ENCODE peak calls at places on chromosomes 11 and 22, in six cellular contexts. One of them, this sample, is unnamed.

GRCh38 chr11:1041471-1041870 is 5.0 kb upstream of the MUC6 start:
- DNase-seq in HFFc6: no peak
- DNase-seq in SK-N-SH: no peak
- DNase-seq in right lobe of liver: peak; percentile 40
- DNase-seq in HL-60: no peak
- DNase-seq in cardiac muscle cell: no peak
- DNase-seq in this sample: no peak

GRCh38 chr11:17746096-17746495 is 11.5 kb downstream of the KCNC1 start:
- DNase-seq in right lobe of liver: no peak
- DNase-seq in SK-N-SH: no peak
- DNase-seq in cardiac muscle cell: no peak
- DNase-seq in HFFc6: no peak
- DNase-seq in HL-60: no peak
- DNase-seq in this sample: no peak

GRCh38 chr11:112100457-112100856 is 13.8 kb downstream of the SDHD start:
- DNase-seq in HFFc6: peak; percentile 39
- DNase-seq in cardiac muscle cell: no peak
- DNase-seq in right lobe of liver: no peak
- DNase-seq in HL-60: no peak
- DNase-seq in SK-N-SH: no peak
- DNase-seq in this sample: no peak

GRCh38 chr11:2524446-2525165 is 79.8 kb downstream of the KCNQ1 start:
- DNase-seq in cardiac muscle cell: no peak
- DNase-seq in HL-60: no peak
- DNase-seq in SK-N-SH: peak; percentile 41
- DNase-seq in right lobe of liver: no peak
- DNase-seq in HFFc6: no peak
- DNase-seq in this sample: peak; percentile 7

GRCh38 chr11:12239396-12240298 is 129.3 kb downstream of the MICAL2 start:
- DNase-seq in right lobe of liver: no peak
- DNase-seq in cardiac muscle cell: no peak
- DNase-seq in SK-N-SH: no peak
- DNase-seq in HFFc6: no peak
- DNase-seq in HL-60: no peak
- DNase-seq in this sample: no peak

GRCh38 chr11:79377399-79377798 is 63.4 kb downstream of the TENM4 start:
- DNase-seq in right lobe of liver: no peak
- DNase-seq in HL-60: no peak
- DNase-seq in cardiac muscle cell: no peak
- DNase-seq in HFFc6: no peak
- DNase-seq in SK-N-SH: no peak
- DNase-seq in this sample: no peak

GRCh38 chr22:24230911-24231656 is 13.8 kb downstream of the GGT5 start:
- DNase-seq in HFFc6: no peak
- DNase-seq in cardiac muscle cell: no peak
- DNase-seq in HL-60: peak; percentile 53
- DNase-seq in SK-N-SH: peak; percentile 53
- DNase-seq in right lobe of liver: peak; percentile 69
- DNase-seq in this sample: peak; percentile 36

GRCh38 chr11:127362754-127363153 is 362.2 kb upstream of the KIRREL3 start:
- DNase-seq in HL-60: no peak
- DNase-seq in HFFc6: no peak
- DNase-seq in right lobe of liver: no peak
- DNase-seq in cardiac muscle cell: no peak
- DNase-seq in SK-N-SH: no peak
- DNase-seq in this sample: no peak

GRCh38 chr22:40875111-40875510 is 13.2 kb upstream of the DNAJB7 start:
- DNase-seq in right lobe of liver: no peak
- DNase-seq in cardiac muscle cell: no peak
- DNase-seq in HL-60: no peak
- DNase-seq in HFFc6: no peak
- DNase-seq in SK-N-SH: no peak
- DNase-seq in this sample: no peak

GRCh38 chr11:43942651-43943356 is 367 bp downstream of the C11orf96 start:
- DNase-seq in right lobe of liver: no peak
- DNase-seq in HL-60: peak; percentile 30
- DNase-seq in cardiac muscle cell: peak; percentile 52
- DNase-seq in SK-N-SH: peak; percentile 61
- DNase-seq in HFFc6: no peak
- DNase-seq in this sample: peak; percentile 16

GRCh38 chr11:130103296-130103814 is 33.7 kb downstream of the APLP2 start:
- DNase-seq in HL-60: no peak
- DNase-seq in SK-N-SH: peak; percentile 35
- DNase-seq in HFFc6: peak; percentile 99
- DNase-seq in cardiac muscle cell: peak; percentile 92
- DNase-seq in right lobe of liver: no peak
- DNase-seq in this sample: no peak

GRCh38 chr11:76574406-76574805 is 96.1 kb downstream of the LRRC32 start:
- DNase-seq in HL-60: no peak
- DNase-seq in cardiac muscle cell: peak; percentile 28
- DNase-seq in SK-N-SH: no peak
- DNase-seq in right lobe of liver: no peak
- DNase-seq in HFFc6: peak; percentile 49
- DNase-seq in this sample: no peak

GRCh38 chr11:18171377-18172000 is 1.1 kb upstream of the MRGPRX4 start:
- DNase-seq in cardiac muscle cell: peak; percentile 47
- DNase-seq in right lobe of liver: peak; percentile 64
- DNase-seq in HL-60: no peak
- DNase-seq in HFFc6: peak; percentile 29
- DNase-seq in SK-N-SH: peak; percentile 55
- DNase-seq in this sample: no peak

GRCh38 chr11:16883179-16883578 is 131.0 kb downstream of the PLEKHA7 start:
- DNase-seq in HL-60: peak; percentile 24
- DNase-seq in HFFc6: no peak
- DNase-seq in cardiac muscle cell: no peak
- DNase-seq in SK-N-SH: no peak
- DNase-seq in right lobe of liver: no peak
- DNase-seq in this sample: no peak

GRCh38 chr11:2584812-2585565 is 114.8 kb downstream of the KCNQ1OT1 start:
- DNase-seq in SK-N-SH: peak; percentile 12
- DNase-seq in right lobe of liver: peak; percentile 40
- DNase-seq in HFFc6: no peak
- DNase-seq in HL-60: no peak
- DNase-seq in cardiac muscle cell: no peak
- DNase-seq in this sample: peak; percentile 8

GRCh38 chr11:28526406-28526751 is 418.2 kb downstream of the METTL15 start:
- DNase-seq in SK-N-SH: no peak
- DNase-seq in cardiac muscle cell: peak; percentile 11
- DNase-seq in right lobe of liver: no peak
- DNase-seq in HL-60: no peak
- DNase-seq in HFFc6: peak; percentile 29
- DNase-seq in this sample: no peak

GRCh38 chr11:43359432-43359818 is 705 bp downstream of the TTC17 start:
- DNase-seq in cardiac muscle cell: peak; percentile 38
- DNase-seq in right lobe of liver: no peak
- DNase-seq in HL-60: peak; percentile 18
- DNase-seq in HFFc6: peak; percentile 40
- DNase-seq in SK-N-SH: peak; percentile 51
- DNase-seq in this sample: no peak

GRCh38 chr22:48751539-48752437 is 1075.9 kb downstream of the BRD1 start:
- DNase-seq in HL-60: no peak
- DNase-seq in HFFc6: no peak
- DNase-seq in right lobe of liver: no peak
- DNase-seq in SK-N-SH: no peak
- DNase-seq in cardiac muscle cell: no peak
- DNase-seq in this sample: no peak

GRCh38 chr11:797300-798092 is 585 bp downstream of the SLC25A22 start:
- DNase-seq in SK-N-SH: peak; percentile 92
- DNase-seq in HL-60: peak; percentile 71
- DNase-seq in right lobe of liver: peak; percentile 75
- DNase-seq in cardiac muscle cell: peak; percentile 77
- DNase-seq in HFFc6: peak; percentile 79
- DNase-seq in this sample: no peak

GRCh38 chr22:25970348-25970995 is 198.8 kb upstream of the SEZ6L start:
- DNase-seq in HFFc6: no peak
- DNase-seq in right lobe of liver: no peak
- DNase-seq in cardiac muscle cell: no peak
- DNase-seq in HL-60: no peak
- DNase-seq in SK-N-SH: no peak
- DNase-seq in this sample: no peak

GRCh38 chr22:43885319-43885671 is 6.5 kb downstream of the PNPLA5 start:
- DNase-seq in SK-N-SH: no peak
- DNase-seq in HL-60: no peak
- DNase-seq in cardiac muscle cell: no peak
- DNase-seq in HFFc6: no peak
- DNase-seq in right lobe of liver: no peak
- DNase-seq in this sample: no peak

GRCh38 chr11:73372371-73372993 is 3.7 kb upstream of the RELT start:
- DNase-seq in right lobe of liver: no peak
- DNase-seq in cardiac muscle cell: no peak
- DNase-seq in HFFc6: peak; percentile 53
- DNase-seq in HL-60: peak; percentile 74
- DNase-seq in SK-N-SH: no peak
- DNase-seq in this sample: no peak
- TF ChIP-seq CTCF in right lobe of liver: no peak
- TF ChIP-seq CTCF in cardiac muscle cell: peak; percentile 16
- TF ChIP-seq CTCF in HFFc6: peak; percentile 54
- TF ChIP-seq CTCF in HL-60: peak; percentile 22
- TF ChIP-seq CTCF in SK-N-SH: peak; percentile 36
- TF ChIP-seq CTCF in this sample: no peak

GRCh38 chr11:32610926-32611325 is 27.3 kb downstream of the EIF3M start:
- DNase-seq in HFFc6: no peak
- DNase-seq in SK-N-SH: no peak
- DNase-seq in cardiac muscle cell: no peak
- DNase-seq in right lobe of liver: no peak
- DNase-seq in HL-60: no peak
- DNase-seq in this sample: no peak

GRCh38 chr11:32615422-32615821 is 31.8 kb downstream of the EIF3M start:
- DNase-seq in cardiac muscle cell: peak; percentile 69
- DNase-seq in HL-60: no peak
- DNase-seq in right lobe of liver: no peak
- DNase-seq in SK-N-SH: no peak
- DNase-seq in HFFc6: no peak
- DNase-seq in this sample: no peak

GRCh38 chr11:32616903-32617302 is 33.3 kb downstream of the EIF3M start:
- DNase-seq in SK-N-SH: no peak
- DNase-seq in right lobe of liver: no peak
- DNase-seq in cardiac muscle cell: no peak
- DNase-seq in HL-60: no peak
- DNase-seq in HFFc6: no peak
- DNase-seq in this sample: no peak

GRCh38 chr11:32613500-32614151 is 30.0 kb downstream of the EIF3M start:
- DNase-seq in right lobe of liver: no peak
- DNase-seq in SK-N-SH: no peak
- DNase-seq in HL-60: no peak
- DNase-seq in HFFc6: no peak
- DNase-seq in cardiac muscle cell: no peak
- DNase-seq in this sample: no peak
- TF ChIP-seq CTCF in right lobe of liver: no peak
- TF ChIP-seq CTCF in SK-N-SH: no peak
- TF ChIP-seq CTCF in HL-60: no peak
- TF ChIP-seq CTCF in HFFc6: no peak
- TF ChIP-seq CTCF in cardiac muscle cell: no peak
- TF ChIP-seq CTCF in this sample: no peak

GRCh38 chr22:39316440-39317083 is 2.9 kb downstream of the RPL3 start:
- DNase-seq in HL-60: peak; percentile 79
- DNase-seq in cardiac muscle cell: peak; percentile 95
- DNase-seq in SK-N-SH: peak; percentile 57
- DNase-seq in right lobe of liver: peak; percentile 74
- DNase-seq in HFFc6: peak; percentile 93
- DNase-seq in this sample: peak; percentile 56

GRCh38 chr22:39317756-39318506 is 1.5 kb downstream of the RPL3 start:
- DNase-seq in right lobe of liver: no peak
- DNase-seq in cardiac muscle cell: peak; percentile 68
- DNase-seq in SK-N-SH: no peak
- DNase-seq in HFFc6: peak; percentile 39
- DNase-seq in HL-60: no peak
- DNase-seq in this sample: no peak

GRCh38 chr22:39318507-39319283 is 728 bp downstream of the RPL3 start:
- DNase-seq in right lobe of liver: no peak
- DNase-seq in HL-60: no peak
- DNase-seq in SK-N-SH: no peak
- DNase-seq in cardiac muscle cell: peak; percentile 58
- DNase-seq in HFFc6: no peak
- DNase-seq in this sample: no peak

GRCh38 chr22:39317084-39317755 is 2.2 kb downstream of the RPL3 start:
- DNase-seq in HL-60: peak; percentile 40
- DNase-seq in right lobe of liver: no peak
- DNase-seq in cardiac muscle cell: no peak
- DNase-seq in SK-N-SH: no peak
- DNase-seq in HFFc6: no peak
- DNase-seq in this sample: no peak

GRCh38 chr22:39319284-39320170 is at the start of gene RPL3:
- DNase-seq in right lobe of liver: peak; percentile 96
- DNase-seq in cardiac muscle cell: peak; percentile 99
- DNase-seq in SK-N-SH: peak; percentile 86
- DNase-seq in HL-60: peak; percentile 98
- DNase-seq in HFFc6: peak; percentile 97
- DNase-seq in this sample: peak; percentile 93
- TF ChIP-seq CTCF in right lobe of liver: no peak
- TF ChIP-seq CTCF in cardiac muscle cell: no peak
- TF ChIP-seq CTCF in SK-N-SH: no peak
- TF ChIP-seq CTCF in HL-60: no peak
- TF ChIP-seq CTCF in HFFc6: peak; percentile 54
- TF ChIP-seq CTCF in this sample: no peak

DNA sequence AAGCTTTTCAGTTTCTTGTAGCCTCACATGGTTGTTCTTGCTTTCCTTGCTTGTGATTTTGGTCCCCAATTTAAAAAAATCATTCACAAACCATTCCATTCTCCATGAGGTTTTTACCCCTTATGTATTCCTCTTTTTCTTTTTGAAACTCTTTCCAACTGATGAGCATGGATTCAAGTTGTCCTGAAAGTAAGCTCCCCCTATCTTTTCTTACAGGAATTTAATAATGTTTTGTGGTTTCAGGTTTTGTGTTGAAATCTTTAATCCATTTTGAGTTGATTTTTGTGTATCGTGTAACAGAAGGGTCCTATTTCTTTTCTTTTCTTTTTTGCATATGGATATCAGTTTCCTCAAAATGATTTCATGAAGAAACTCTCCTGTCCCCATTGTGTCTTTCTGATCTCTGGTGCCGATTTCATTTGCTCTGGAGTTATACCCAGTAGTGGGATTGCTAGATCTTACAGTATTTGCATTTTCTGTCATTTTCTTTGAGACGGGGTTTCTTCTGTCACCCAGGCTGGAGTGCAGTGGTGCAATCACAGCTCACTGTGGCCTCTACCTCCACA is 58.5 kb downstream of the LRRC74B start:
- DNase-seq in SK-N-SH: no peak
- DNase-seq in HL-60: no peak
- DNase-seq in cardiac muscle cell: no peak
- DNase-seq in HFFc6: no peak
- DNase-seq in right lobe of liver: no peak
- DNase-seq in this sample: no peak
- TF ChIP-seq CTCF in SK-N-SH: no peak
- TF ChIP-seq CTCF in HL-60: no peak
- TF ChIP-seq CTCF in cardiac muscle cell: no peak
- TF ChIP-seq CTCF in HFFc6: peak; percentile 53
- TF ChIP-seq CTCF in right lobe of liver: no peak
- TF ChIP-seq CTCF in this sample: no peak

GRCh38 chr22:42079319-42080251 is at the start of gene SMDT1:
- DNase-seq in HL-60: peak; percentile 98
- DNase-seq in cardiac muscle cell: peak; percentile 99
- DNase-seq in SK-N-SH: peak; percentile 92
- DNase-seq in right lobe of liver: peak; percentile 100
- DNase-seq in HFFc6: peak; percentile 98
- DNase-seq in this sample: peak; percentile 97
- TF ChIP-seq CTCF in HL-60: no peak
- TF ChIP-seq CTCF in cardiac muscle cell: no peak
- TF ChIP-seq CTCF in SK-N-SH: no peak
- TF ChIP-seq CTCF in right lobe of liver: no peak
- TF ChIP-seq CTCF in HFFc6: no peak
- TF ChIP-seq CTCF in this sample: no peak